ENCODE peak calls at places on chromosomes 2 and 18, in seven cellular contexts. F, K, N, O, I, Y and G are unnamed samples.

GRCh38 chr2:31205186-31205585 is 12.1 kb downstream of the CAPN14 start:
- DNase-seq in F (no peak), K (no peak), N (no peak), O (no peak), I (no peak), Y (no peak), G (no peak)

GRCh38 chr2:240205348-240205747 is 64.9 kb upstream of the OTOS start:
- DNase-seq in F (peak), K (peak), N (no peak), O (peak), I (no peak), Y (peak), G (peak)

GRCh38 chr2:30234180-30234971 is 3.0 kb downstream of the LBH start:
- DNase-seq in F (no peak), K (peak), N (no peak), O (peak), I (no peak), Y (peak), G (peak)

GRCh38 chr18:79360933-79361332 is 34.8 kb upstream of the NFATC1 start:
- DNase-seq in F (no peak), K (no peak), N (no peak), O (no peak), I (no peak), Y (no peak), G (no peak)

GRCh38 chr18:58579561-58580047 is 49.3 kb downstream of the ALPK2 start:
- DNase-seq in F (no peak), K (peak), N (no peak), O (no peak), I (no peak), Y (peak), G (peak)

GRCh38 chr2:96407041-96407918 is 71.7 kb downstream of the NCAPH start:
- DNase-seq in F (peak), K (peak), N (peak), O (peak), I (peak), Y (peak), G (peak)

GRCh38 chr2:42025151-42025582 is 22.7 kb upstream of the PKDCC start:
- DNase-seq in F (peak), K (peak), N (no peak), O (peak), I (no peak), Y (peak), G (no peak)

GRCh38 chr2:97950329-97951154 is 45.2 kb downstream of the TMEM131 start:
- DNase-seq in F (no peak), K (peak), N (no peak), O (peak), I (no peak), Y (no peak), G (peak)

GRCh38 chr18:3153107-3153704 is 66.6 kb downstream of the MYOM1 start:
- DNase-seq in F (no peak), K (no peak), N (no peak), O (no peak), I (no peak), Y (no peak), G (no peak)

GRCh38 chr2:160039166-160039903 is 23.1 kb downstream of the PLA2R1 start:
- DNase-seq in F (no peak), K (peak), N (no peak), O (peak), I (no peak), Y (no peak), G (no peak)

GRCh38 chr2:239299218-239299939 is 101.4 kb downstream of the HDAC4 start:
- DNase-seq in F (no peak), K (no peak), N (no peak), O (no peak), I (no peak), Y (no peak), G (no peak)

GRCh38 chr2:190649035-190649797 is at the start of gene NAB1:
- DNase-seq in F (peak), K (peak), N (peak), O (peak), I (no peak), Y (peak), G (peak)

GRCh38 chr2:46569061-46569560 is 89.7 kb downstream of the TMEM247 start:
- DNase-seq in F (no peak), K (peak), N (no peak), O (no peak), I (no peak), Y (no peak), G (peak)

GRCh38 chr2:138275292-138275690 is 226.3 kb upstream of the SPOPL start:
- DNase-seq in F (no peak), K (no peak), N (no peak), O (no peak), I (no peak), Y (peak), G (peak)

GRCh38 chr18:80245781-80246655 is 1.3 kb downstream of the PARD6G start:
- DNase-seq in F (peak), K (no peak), N (peak), O (no peak), I (no peak), Y (peak), G (no peak)

GRCh38 chr2:61969376-61969775 is 63.9 kb downstream of the COMMD1 start:
- DNase-seq in F (no peak), K (no peak), N (no peak), O (no peak), I (no peak), Y (no peak), G (no peak)

GRCh38 chr2:64998658-64999061 is 9.5 kb downstream of the SLC1A4 start:
- DNase-seq in F (no peak), K (peak), N (no peak), O (peak), I (no peak), Y (no peak), G (no peak)

DNA sequence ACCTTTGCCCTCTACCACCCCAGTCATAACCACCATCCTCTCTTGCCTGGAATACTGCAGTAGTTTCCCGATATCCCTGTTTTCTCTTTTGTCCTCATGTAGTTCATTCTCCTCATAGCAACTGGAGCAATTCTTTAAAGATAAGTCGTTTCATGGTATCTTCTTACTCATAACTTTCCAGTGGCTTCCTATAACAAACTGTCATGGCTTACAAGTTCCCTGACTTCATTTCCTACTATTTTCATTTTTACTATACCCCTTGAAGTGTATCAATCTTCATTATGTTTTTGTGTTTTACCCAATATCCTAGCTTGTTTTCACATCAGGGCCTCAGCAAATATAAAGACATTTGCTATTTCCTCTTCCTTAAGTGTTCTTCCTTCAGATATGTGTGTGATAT is 83.7 kb upstream of the PROKR1 start:
- DNase-seq in F (no peak), K (peak), N (no peak), O (no peak), I (no peak), Y (no peak), G (peak)
- H2BK5ac ChIP-seq in F (no peak), K (no peak), N (no peak), O (no peak), I (no peak), Y (no peak), G (no peak)

DNA sequence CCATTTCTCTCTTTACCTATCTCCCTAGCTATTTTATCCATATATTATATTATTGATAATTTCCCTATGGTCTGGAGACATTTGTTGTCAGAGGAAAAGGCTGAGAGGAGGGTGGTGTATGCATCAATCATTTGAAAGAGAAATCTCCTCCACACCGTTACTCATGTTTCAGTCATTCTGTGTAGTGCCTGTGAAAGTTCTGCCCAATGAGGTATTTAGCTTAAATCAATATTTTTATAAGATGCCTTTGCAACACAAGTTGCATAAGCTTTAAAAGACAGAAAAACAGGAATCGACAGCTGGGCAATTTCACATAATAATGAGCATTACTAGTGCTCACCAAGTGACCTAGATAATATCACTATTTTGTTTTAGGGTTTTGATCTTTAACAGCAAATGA is 363.7 kb upstream of the FSIP2 start:
- DNase-seq in F (no peak), K (no peak), N (no peak), O (no peak), I (no peak), Y (no peak), G (no peak)
- H2AK5ac ChIP-seq in F (no peak), K (no peak), N (no peak), O (no peak), I (no peak), Y (no peak), G (no peak)

GRCh38 chr2:173524257-173524951 is 169.7 kb downstream of the CDCA7 start:
- DNase-seq in F (no peak), K (no peak), N (no peak), O (no peak), I (no peak), Y (no peak), G (peak)

GRCh38 chr2:173522356-173522755 is 167.7 kb downstream of the CDCA7 start:
- DNase-seq in F (no peak), K (no peak), N (no peak), O (peak), I (no peak), Y (no peak), G (no peak)

GRCh38 chr2:173523497-173523896 is 168.8 kb downstream of the CDCA7 start:
- DNase-seq in F (no peak), K (no peak), N (no peak), O (no peak), I (no peak), Y (no peak), G (no peak)

GRCh38 chr2:173521450-173522192 is 166.9 kb downstream of the CDCA7 start:
- DNase-seq in F (no peak), K (no peak), N (no peak), O (no peak), I (no peak), Y (peak), G (no peak)

DNA sequence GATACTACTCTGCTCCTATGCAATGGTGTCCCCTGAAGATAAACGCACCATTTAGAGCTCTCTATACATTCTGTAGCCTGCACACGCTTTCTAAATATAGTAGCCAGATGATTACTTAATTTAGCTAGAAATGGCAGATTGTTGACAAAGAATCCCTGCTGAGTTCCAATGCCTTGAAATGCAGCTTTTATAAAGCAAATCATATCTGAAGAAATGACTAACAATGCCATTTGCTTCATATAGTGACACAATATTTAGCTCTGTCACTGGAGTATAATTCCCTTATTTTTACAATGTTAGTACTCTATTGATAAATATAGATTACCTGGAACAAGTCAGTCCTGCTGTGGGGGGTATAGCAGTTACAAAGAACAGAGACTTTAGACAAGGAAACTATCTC is 166.2 kb downstream of the CDCA7 start:
- DNase-seq in F (no peak), K (no peak), N (no peak), O (no peak), I (no peak), Y (no peak), G (no peak)
- H3K23ac ChIP-seq in F (no peak), K (no peak), N (no peak), O (no peak), I (no peak), Y (no peak), G (no peak)

GRCh38 chr2:195094330-195094729 is 562.7 kb upstream of the SLC39A10 start:
- DNase-seq in F (no peak), K (peak), N (no peak), O (no peak), I (no peak), Y (no peak), G (no peak)
- H2BK5ac ChIP-seq in F (no peak), K (no peak), N (no peak), O (no peak), I (no peak), Y (no peak), G (no peak)